ENCODE peak calls at places on chromosomes 4 and X, in six cellular contexts. K is T-cell; I is mesendoderm; Q is DMS153; P is activated CD8-positive, alpha-beta T cell treated with anti-CD3 and anti-CD28 coated beads for 36 hours; D is ecto neural progenitor cell. S is an unnamed sample.

GRCh38 chr4:1445716-1446445 is 39.6 kb upstream of the NKX1-1 start:
- DNase-seq in K (no peak), I (no peak), Q (no peak), P (no peak), D (no peak), S (no peak)

GRCh38 chr4:86670739-86671138 is 76.6 kb downstream of the PTPN13 start:
- DNase-seq in K (no peak), I (no peak), Q (no peak), P (no peak), D (no peak), S (no peak)

GRCh38 chr4:168408620-168409019 is 71.7 kb downstream of the DDX60L start:
- DNase-seq in K (no peak), I (no peak), Q (peak; percentile 43), P (no peak), D (no peak), S (peak; percentile 55)

GRCh38 chr4:42579903-42580302 is 77.0 kb downstream of the ATP8A1 start:
- DNase-seq in K (no peak), I (no peak), Q (no peak), P (peak; percentile 30), D (no peak), S (no peak)

GRCh38 chr4:1752284-1753041 is 31.1 kb downstream of the TACC3 start:
- DNase-seq in K (no peak), I (peak; percentile 40), Q (no peak), P (peak; percentile 81), D (no peak), S (no peak)

GRCh38 chrX:153984351-153985178 is 12.0 kb downstream of the TMEM187 start:
- DNase-seq in K (no peak), I (no peak), Q (no peak), P (peak; percentile 82), D (no peak), S (no peak)

GRCh38 chr4:41202356-41202755 is 12.0 kb downstream of the APBB2 start:
- DNase-seq in K (no peak), I (no peak), Q (no peak), P (no peak), D (no peak), S (no peak)

GRCh38 chrX:137431693-137432488 is 134.0 kb upstream of the ZIC3 start:
- DNase-seq in K (no peak), I (peak; percentile 96), Q (no peak), P (no peak), D (no peak), S (no peak)

GRCh38 chr4:152999376-153000067 is 63.4 kb downstream of the FHDC1 start:
- DNase-seq in K (no peak), I (no peak), Q (no peak), P (no peak), D (no peak), S (no peak)

GRCh38 chr4:26893491-26893890 is 32.9 kb downstream of the STIM2 start:
- DNase-seq in K (no peak), I (no peak), Q (no peak), P (no peak), D (no peak), S (no peak)

GRCh38 chrX:44897539-44897938 is 24.6 kb downstream of the KDM6A start:
- DNase-seq in K (no peak), I (no peak), Q (no peak), P (no peak), D (no peak), S (no peak)

GRCh38 chr4:8241895-8242696 is 27.5 kb upstream of the HTRA3 start:
- DNase-seq in K (peak; percentile 58), I (peak; percentile 97), Q (no peak), P (peak; percentile 88), D (peak; percentile 97), S (peak; percentile 75)

GRCh38 chr4:184003433-184003832 is 98.3 kb downstream of the STOX2 start:
- DNase-seq in K (no peak), I (no peak), Q (no peak), P (no peak), D (no peak), S (no peak)

GRCh38 chr4:6489962-6490361 is 17.5 kb upstream of the PPP2R2C start:
- DNase-seq in K (no peak), I (no peak), Q (no peak), P (no peak), D (peak; percentile 14), S (no peak)

GRCh38 chrX:136920001-136920400 is 39.5 kb upstream of the RBMX start:
- DNase-seq in K (no peak), I (no peak), Q (no peak), P (no peak), D (no peak), S (no peak)

GRCh38 chr4:31086771-31087330 is 366.7 kb downstream of the PCDH7 start:
- DNase-seq in K (no peak), I (no peak), Q (no peak), P (no peak), D (no peak), S (no peak)

GRCh38 chr4:145069361-145069760 is 28.6 kb downstream of the ANAPC10 start:
- DNase-seq in K (no peak), I (peak; percentile 66), Q (no peak), P (no peak), D (no peak), S (no peak)

GRCh38 chr4:156052116-156052515 is 98.5 kb upstream of the CTSO start:
- DNase-seq in K (no peak), I (no peak), Q (no peak), P (no peak), D (no peak), S (no peak)

GRCh38 chr4:137960371-137961050 is 281.6 kb downstream of the SLC7A11 start:
- DNase-seq in K (no peak), I (no peak), Q (no peak), P (no peak), D (no peak), S (no peak)

GRCh38 chr4:19030536-19030935 is 1009.0 kb upstream of the LCORL start:
- DNase-seq in K (no peak), I (no peak), Q (no peak), P (no peak), D (no peak), S (no peak)

GRCh38 chr4:112888617-112889016 is 160.8 kb upstream of the ANK2 start:
- DNase-seq in K (no peak), I (no peak), Q (no peak), P (no peak), D (no peak), S (no peak)

GRCh38 chr4:91502365-91502764 is 801.4 kb upstream of the GRID2 start:
- DNase-seq in K (no peak), I (peak; percentile 76), Q (no peak), P (no peak), D (no peak), S (no peak)

GRCh38 chr4:25439913-25440477 is 62.9 kb downstream of the ANAPC4 start:
- DNase-seq in K (no peak), I (peak; percentile 82), Q (no peak), P (peak; percentile 75), D (peak; percentile 64), S (peak; percentile 63)

GRCh38 chrX:64975491-64975890 is 759 bp downstream of the ZC4H2 start:
- DNase-seq in K (no peak), I (peak; percentile 68), Q (no peak), P (peak; percentile 45), D (peak; percentile 64), S (peak; percentile 13)

GRCh38 chr4:89152972-89153371 is 41.6 kb downstream of the TIGD2 start:
- DNase-seq in K (no peak), I (peak; percentile 87), Q (no peak), P (no peak), D (no peak), S (no peak)

S was measured in body of pancreas.